ENCODE peak calls at places on chromosomes 1 and 21, in seven cellular contexts. M is testis; J is naive thymus-derived CD4-positive, alpha-beta T cell; S is right lobe of liver; L is cardiac muscle cell; K is body of pancreas; H is right atrium auricular region. Y is an unnamed sample. For H3K4me1, the result is how much of the 10 kb centered on the place peaks cover.

GRCh38 chr1:41773842-41774241 is 144.9 kb downstream of the HIVEP3 start:
- DNase-seq in J (no peak), H (no peak), L (no peak), K (no peak), M (no peak), S (peak), Y (no peak)

GRCh38 chr1:155125511-155125945 is 2.1 kb upstream of the EFNA1 start:
- DNase-seq in M (no peak), K (no peak), J (no peak), L (no peak), H (no peak), S (peak), Y (no peak)

GRCh38 chr1:162003825-162004205 is 19.9 kb downstream of the OLFML2B start:
- DNase-seq in L (no peak), K (no peak), H (no peak), J (no peak), M (no peak), S (no peak), Y (peak)

GRCh38 chr21:35509004-35509704 is 460.1 kb upstream of the RUNX1 start:
- DNase-seq in J (no peak), H (no peak), K (no peak), S (no peak), L (no peak), M (no peak), Y (no peak)

GRCh38 chr1:198167436-198167934 is 10.7 kb downstream of the NEK7 start:
- DNase-seq in L (peak), H (no peak), K (no peak), M (no peak), S (no peak), J (peak), Y (no peak)

GRCh38 chr1:227170361-227171166 is 147.7 kb downstream of the CDC42BPA start:
- DNase-seq in S (no peak), J (no peak), K (no peak), L (no peak), M (no peak), H (no peak), Y (no peak)

GRCh38 chr1:110155878-110156522 is 5.7 kb downstream of the SLC6A17 start:
- DNase-seq in H (no peak), K (peak), M (peak), S (peak), J (no peak), L (peak), Y (no peak)

GRCh38 chr21:26982767-26983166 is 15.9 kb upstream of the ADAMTS5 start:
- DNase-seq in J (no peak), M (no peak), L (no peak), S (no peak), H (no peak), K (peak), Y (no peak)

GRCh38 chr1:3352952-3353331 is 101.5 kb upstream of the ARHGEF16 start:
- DNase-seq in H (no peak), M (peak), K (peak), S (no peak), L (no peak), J (no peak), Y (no peak)

GRCh38 chr21:45547211-45547900 is 5.1 kb upstream of the SLC19A1 start:
- DNase-seq in H (no peak), S (peak), J (no peak), K (no peak), L (no peak), M (no peak), Y (no peak)

GRCh38 chr1:21855257-21856096 is 43.4 kb downstream of the LDLRAD2 start:
- DNase-seq in S (no peak), M (no peak), L (no peak), J (no peak), K (no peak), H (no peak), Y (no peak)

GRCh38 chr1:20634594-20635084 is 1.4 kb downstream of the PINK1 start:
- DNase-seq in L (peak), S (peak), H (no peak), K (peak), M (peak), J (peak), Y (no peak)

GRCh38 chr1:29122987-29123870 is 474 bp downstream of the TMEM200B start:
- DNase-seq in H (no peak), S (no peak), K (no peak), L (peak), J (no peak), M (peak), Y (no peak)

GRCh38 chr1:160768295-160768657 is 27.7 kb upstream of the LY9 start:
- DNase-seq in M (peak), J (peak), K (peak), H (no peak), S (no peak), L (peak), Y (no peak)

GRCh38 chr1:35577071-35577998 is 4.2 kb downstream of the TFAP2E start:
- DNase-seq in M (peak), J (peak), L (peak), H (no peak), K (peak), S (no peak), Y (no peak)

GRCh38 chr1:197444754-197445153 is 176.7 kb downstream of the CRB1 start:
- DNase-seq in S (no peak), J (no peak), M (no peak), L (no peak), H (no peak), K (no peak), Y (no peak)

GRCh38 chr1:246308533-246309075 is 198.5 kb downstream of the SMYD3 start:
- DNase-seq in J (no peak), M (no peak), H (no peak), L (no peak), K (no peak), S (no peak), Y (no peak)

GRCh38 chr1:153466908-153467307 is 6.5 kb upstream of the S100A7 start:
- DNase-seq in S (no peak), K (no peak), M (no peak), L (peak), J (no peak), H (no peak), Y (no peak)

GRCh38 chr1:115006191-115006590 is 23.4 kb upstream of the TSHB start:
- DNase-seq in S (no peak), H (no peak), L (no peak), M (no peak), J (no peak), K (no peak), Y (no peak)

GRCh38 chr21:42641311-42642218 is 11.9 kb upstream of the PDE9A start:
- DNase-seq in K (no peak), S (no peak), H (no peak), M (no peak), J (no peak), L (no peak), Y (no peak)

GRCh38 chr1:155324717-155325595 is 4.3 kb downstream of the RUSC1 start:
- DNase-seq in M (peak), J (peak), S (no peak), H (no peak), K (peak), L (peak), Y (peak)

GRCh38 chr1:93629101-93630059 is 52.3 kb downstream of the BCAR3 start:
- DNase-seq in K (peak), M (peak), S (peak), L (peak), H (no peak), J (peak), Y (peak)

GRCh38 chr1:29249170-29249691 is 12.9 kb downstream of the PTPRU start:
- DNase-seq in L (no peak), S (no peak), J (no peak), H (no peak), K (no peak), M (no peak), Y (peak)

GRCh38 chr21:43726686-43727570 is 8.0 kb downstream of the PDXK start:
- DNase-seq in J (no peak), H (no peak), L (no peak), M (peak), K (peak), S (no peak), Y (no peak)

GRCh38 chr1:41671116-41671755 is 186.8 kb upstream of the EDN2 start:
- DNase-seq in K (no peak), S (no peak), J (no peak), L (no peak), M (no peak), H (no peak), Y (no peak)

GRCh38 chr1:104195395-104195794 is 445.7 kb downstream of the AMY1C start:
- DNase-seq in H (no peak), K (no peak), M (no peak), J (no peak), S (no peak), L (no peak), Y (no peak)

GRCh38 chr1:230798491-230798890 is 51.3 kb downstream of the CAPN9 start:
- DNase-seq in M (no peak), K (no peak), H (peak), L (no peak), S (no peak), J (no peak), Y (peak)

GRCh38 chr1:85707267-85707989 is 805 bp downstream of the ZNHIT6 start:
- DNase-seq in S (no peak), L (peak), H (no peak), M (no peak), K (no peak), J (no peak), Y (no peak)

GRCh38 chr1:231407537-231408396 is 14.3 kb downstream of the EGLN1 start:
- DNase-seq in K (no peak), J (no peak), L (no peak), M (peak), H (no peak), S (no peak), Y (no peak)

GRCh38 chr1:115456441-115456961 is 118.5 kb upstream of the NGF start:
- DNase-seq in J (no peak), K (no peak), S (no peak), M (no peak), H (peak), L (no peak), Y (peak)

GRCh38 chr1:44031051-44031899 is at the start of gene SLC6A9:
- DNase-seq in H (no peak), S (no peak), L (peak), K (peak), J (peak), M (peak), Y (no peak)

GRCh38 chr1:70779571-70779970 is 268.0 kb downstream of the PTGER3 start:
- DNase-seq in J (no peak), H (no peak), M (no peak), S (no peak), K (no peak), L (no peak), Y (no peak)

GRCh38 chr1:151512801-151513625 is 1.8 kb downstream of the CGN start:
- DNase-seq in H (no peak), J (no peak), K (peak), S (peak), M (no peak), L (no peak), Y (no peak)

GRCh38 chr1:10975567-10976326 is 36.7 kb upstream of the TARDBP start:
- DNase-seq in H (no peak), K (peak), S (no peak), L (no peak), J (no peak), M (no peak), Y (no peak)

GRCh38 chr1:215118081-215118480 is 35.5 kb downstream of the KCNK2 start:
- DNase-seq in L (no peak), K (no peak), S (no peak), H (no peak), M (no peak), J (no peak), Y (no peak)

GRCh38 chr21:16455978-16456377 is 726.2 kb downstream of the USP25 start:
- DNase-seq in S (no peak), J (no peak), K (no peak), H (no peak), M (no peak), L (peak), Y (no peak)

GRCh38 chr1:27430903-27431653 is 38.7 kb downstream of the GPR3 start:
- DNase-seq in S (no peak), H (no peak), K (no peak), J (peak), L (no peak), M (peak), Y (no peak)

GRCh38 chr21:42097860-42098259 is 26.7 kb downstream of the UMODL1 start:
- DNase-seq in M (no peak), S (no peak), K (peak), J (no peak), H (peak), L (no peak), Y (peak)

GRCh38 chr1:229252228-229252984 is 18.5 kb upstream of the RAB4A start:
- DNase-seq in J (no peak), S (no peak), H (no peak), L (no peak), K (no peak), M (no peak), Y (no peak)
- H3K4me3 ChIP-seq in J (no peak), S (no peak), H (no peak), L (no peak), K (no peak), M (no peak), Y (no peak)

GRCh38 chr1:207833956-207834660 is 76.8 kb downstream of the CD34 start:
- DNase-seq in M (no peak), J (no peak), L (no peak), K (no peak), H (no peak), S (no peak), Y (no peak)
- H3K4me1 ChIP-seq in M (under half), J (half or more), L (under half), K (half or more), H (half or more), S (under half), Y (under half)

DNA sequence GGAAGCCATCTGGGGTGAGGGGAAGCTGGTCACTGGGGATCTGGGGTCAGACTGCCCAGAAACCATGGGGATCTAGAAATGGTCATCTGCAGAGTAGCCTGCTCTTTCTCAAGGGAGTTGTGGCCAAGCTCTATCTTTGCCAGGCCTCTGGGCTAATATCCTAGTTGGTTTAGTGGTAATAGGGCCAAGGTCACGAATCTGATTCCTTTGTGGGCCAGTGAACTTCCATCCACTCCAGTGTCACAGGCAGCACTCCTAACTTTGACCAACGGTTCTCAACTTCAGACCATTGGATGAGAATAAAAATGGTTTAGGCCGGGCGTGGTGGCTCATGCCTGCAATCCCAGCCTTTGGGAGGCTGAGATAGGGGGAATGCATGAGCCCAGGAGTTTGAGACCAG is 28.1 kb upstream of the PPP2R5A start:
- DNase-seq in S (peak), H (no peak), M (no peak), J (no peak), K (no peak), L (no peak), Y (no peak)
- H3K4me3 ChIP-seq in S (no peak), H (no peak), M (no peak), J (no peak), K (no peak), L (no peak), Y (no peak)

GRCh38 chr1:247517795-247518612 is 18.2 kb downstream of the OR2C3 start:
- DNase-seq in M (peak), J (no peak), H (no peak), K (no peak), S (no peak), L (no peak), Y (no peak)
- H3K4me1 ChIP-seq in M (under half), J (under half), H (under half), K (under half), S (under half), L (under half), Y (under half)

DNA sequence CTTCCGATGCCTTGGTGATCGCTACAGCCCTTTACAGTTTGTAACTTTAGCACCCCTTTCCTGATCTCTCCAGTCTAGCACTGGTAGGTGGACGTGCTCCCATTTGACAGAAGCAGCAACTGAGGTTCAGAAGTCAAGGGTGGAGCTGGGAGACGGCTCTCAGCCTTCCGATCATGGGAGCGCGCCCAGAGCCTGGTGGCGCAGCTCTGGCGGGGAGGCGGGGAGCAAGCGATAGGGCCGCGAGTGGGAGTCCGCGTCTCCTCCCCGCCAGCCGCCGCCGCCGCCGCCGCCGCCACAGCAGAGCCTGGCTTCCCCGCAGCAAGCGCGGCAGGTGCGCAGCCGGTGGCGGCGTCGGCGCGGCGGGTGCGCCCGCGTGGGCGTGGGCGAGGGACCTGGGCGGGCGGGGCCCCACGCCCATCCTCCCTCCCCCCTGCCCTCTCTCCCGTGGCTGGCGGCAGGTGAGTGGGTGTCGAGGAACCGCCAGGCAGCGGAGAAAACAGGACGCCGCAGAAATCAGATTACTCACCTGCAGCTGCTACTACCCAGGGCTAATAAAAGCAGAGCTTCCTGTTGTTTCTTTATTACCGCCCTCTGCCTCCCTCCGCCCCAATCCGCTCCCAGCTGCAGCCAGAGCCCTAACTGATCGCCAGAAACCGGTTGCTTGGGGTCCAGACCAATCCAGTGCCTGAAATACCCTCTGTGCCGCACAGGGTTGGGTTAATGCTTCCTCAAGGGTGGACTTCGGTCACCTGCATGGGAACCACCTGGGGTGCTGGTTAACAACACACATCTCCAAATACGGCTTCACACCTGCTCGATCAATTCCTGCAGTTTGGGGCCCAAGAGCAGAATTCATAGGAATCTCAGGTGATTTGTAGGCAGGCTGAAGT is 60.2 kb upstream of the ID3 start:
- DNase-seq in M (no peak), J (peak), S (no peak), L (no peak), H (no peak), K (peak), Y (no peak)
- H3K4me3 ChIP-seq in M (peak), J (peak), S (peak), L (peak), H (peak), K (no peak), Y (no peak)

GRCh38 chr1:17121881-17122280 is 2.6 kb upstream of the PADI2 start:
- DNase-seq in K (no peak), L (peak), H (no peak), S (no peak), M (no peak), J (no peak), Y (no peak)
- H3K4me1 ChIP-seq in K (under half), L (under half), H (under half), S (under half), M (under half), J (under half), Y (under half)

GRCh38 chr1:78651247-78651646 is 1.6 kb downstream of the IFI44 start:
- DNase-seq in H (no peak), J (no peak), M (no peak), S (no peak), K (peak), L (no peak), Y (peak)
- H3K4me3 ChIP-seq in H (peak), J (peak), M (peak), S (peak), K (no peak), L (no peak), Y (peak)

DNA sequence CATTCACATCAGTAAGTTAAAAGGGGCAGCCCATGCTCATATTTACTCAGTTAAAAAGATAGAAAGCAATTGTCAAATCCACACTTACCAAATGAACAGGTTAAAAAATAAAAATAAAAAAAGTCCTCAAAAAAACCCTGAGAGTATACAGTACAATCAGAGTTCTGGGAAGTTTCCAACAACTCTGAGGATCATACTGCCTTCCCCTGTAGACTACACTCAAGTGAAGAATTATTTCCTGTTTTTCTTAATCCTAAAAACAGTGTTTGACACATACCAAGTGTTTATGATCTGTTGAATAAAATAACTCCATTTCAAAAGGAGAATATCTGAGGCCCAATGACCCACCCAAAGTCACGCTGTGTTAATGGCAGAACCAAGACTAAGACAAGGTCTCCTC is 61.8 kb downstream of the INTS7 start:
- DNase-seq in J (no peak), H (no peak), K (no peak), S (no peak), M (no peak), L (no peak), Y (no peak)
- H3K4me1 ChIP-seq in J (under half), H (under half), K (under half), S (under half), M (under half), L (under half), Y (under half)

GRCh38 chr1:116514708-116515525 is 55.9 kb downstream of the CD58 start:
- DNase-seq in K (no peak), L (no peak), M (no peak), J (peak), S (no peak), H (no peak), Y (no peak)
- H3K4me3 ChIP-seq in K (no peak), L (no peak), M (no peak), J (peak), S (no peak), H (no peak), Y (no peak)